ENCODE peak calls at places on chromosomes 11 and 22, in nine cellular contexts. K, O, D, Q, Y, U, I, X and F are unnamed samples. For H3K27me3, the result is how much of the 10 kb centered on the place peaks cover.

GRCh38 chr11:79160786-79161403 is 279.9 kb downstream of the TENM4 start:
- ATAC-seq in K (no peak), O (no peak), D (peak), Q (peak), Y (no peak), U (no peak), I (no peak), X (no peak), F (no peak)

GRCh38 chr22:26671317-26672059 is 14.1 kb downstream of the MIAT start:
- ATAC-seq in K (peak), O (no peak), D (no peak), Q (no peak), Y (no peak), U (no peak), I (peak), X (no peak), F (no peak)

GRCh38 chr11:58560842-58561241 is 14.8 kb downstream of the LPXN start:
- ATAC-seq in K (no peak), O (no peak), D (no peak), Q (no peak), Y (no peak), U (peak), I (no peak), X (no peak), F (no peak)

GRCh38 chr22:17483670-17484372 is 79.5 kb upstream of the SLC25A18 start:
- ATAC-seq in K (no peak), O (no peak), D (peak), Q (no peak), Y (peak), U (no peak), I (no peak), X (peak), F (no peak)

GRCh38 chr11:61281581-61282250 is 13.4 kb downstream of the VWCE start:
- ATAC-seq in K (no peak), O (peak), D (peak), Q (peak), Y (peak), U (peak), I (no peak), X (peak), F (peak)

GRCh38 chr22:40196628-40197027 is 18.9 kb downstream of the TNRC6B start:
- ATAC-seq in K (no peak), O (peak), D (peak), Q (no peak), Y (peak), U (no peak), I (peak), X (peak), F (peak)

GRCh38 chr11:38667359-38667758 is 2069.3 kb upstream of the RAG2 start:
- ATAC-seq in K (no peak), O (no peak), D (no peak), Q (no peak), Y (no peak), U (no peak), I (no peak), X (no peak), F (no peak)

GRCh38 chr11:71452354-71453020 is 516 bp upstream of the NADSYN1 start:
- ATAC-seq in K (peak), O (no peak), D (peak), Q (no peak), Y (peak), U (peak), I (peak), X (no peak), F (no peak)

GRCh38 chr11:75740681-75741080 is 23.0 kb downstream of the MOGAT2 start:
- ATAC-seq in K (no peak), O (no peak), D (no peak), Q (peak), Y (no peak), U (no peak), I (no peak), X (no peak), F (no peak)

GRCh38 chr11:67029146-67029545 is 6.2 kb downstream of the SYT12 start:
- ATAC-seq in K (no peak), O (no peak), D (no peak), Q (no peak), Y (no peak), U (no peak), I (no peak), X (no peak), F (no peak)

GRCh38 chr11:94183886-94184264 is 55.2 kb downstream of the PANX1 start:
- ATAC-seq in K (no peak), O (peak), D (peak), Q (peak), Y (peak), U (peak), I (no peak), X (peak), F (no peak)

GRCh38 chr22:37145415-37146385 is 4.0 kb downstream of the IL2RB start:
- ATAC-seq in K (no peak), O (no peak), D (peak), Q (no peak), Y (no peak), U (peak), I (no peak), X (no peak), F (no peak)

GRCh38 chr11:63821411-63821810 is 8.2 kb downstream of the SPINDOC start:
- ATAC-seq in K (no peak), O (no peak), D (no peak), Q (no peak), Y (no peak), U (no peak), I (no peak), X (no peak), F (no peak)

GRCh38 chr11:1531418-1531817 is 40.7 kb downstream of the DUSP8 start:
- ATAC-seq in K (no peak), O (no peak), D (peak), Q (no peak), Y (peak), U (no peak), I (no peak), X (no peak), F (no peak)

GRCh38 chr11:73265853-73266643 is 6.1 kb upstream of the P2RY6 start:
- ATAC-seq in K (no peak), O (no peak), D (no peak), Q (no peak), Y (peak), U (no peak), I (no peak), X (peak), F (no peak)

GRCh38 chr11:57530215-57530595 is 349 bp downstream of the TIMM10 start:
- ATAC-seq in K (no peak), O (no peak), D (peak), Q (peak), Y (peak), U (peak), I (no peak), X (peak), F (peak)

GRCh38 chr11:1171985-1172728 is 14.4 kb downstream of the MUC5AC start:
- ATAC-seq in K (no peak), O (no peak), D (no peak), Q (no peak), Y (no peak), U (no peak), I (no peak), X (no peak), F (no peak)

GRCh38 chr11:2741006-2741376 is 41.2 kb upstream of the KCNQ1OT1 start:
- ATAC-seq in K (no peak), O (no peak), D (no peak), Q (peak), Y (no peak), U (no peak), I (no peak), X (no peak), F (no peak)
- H3K27me3 ChIP-seq in K (under half), O (under half), D (under half), Q (under half), Y (under half), U (under half), I (under half), X (under half), F (under half)

GRCh38 chr11:17352925-17353227 is 1.3 kb downstream of the NCR3LG1 start:
- ATAC-seq in K (peak), O (peak), D (peak), Q (peak), Y (peak), U (peak), I (no peak), X (peak), F (peak)

GRCh38 chr11:17350455-17351170 is 987 bp upstream of the NCR3LG1 start:
- ATAC-seq in K (no peak), O (no peak), D (no peak), Q (no peak), Y (no peak), U (no peak), I (no peak), X (no peak), F (no peak)

GRCh38 chr11:17351171-17351509 is 460 bp upstream of the NCR3LG1 start:
- ATAC-seq in K (no peak), O (no peak), D (no peak), Q (no peak), Y (no peak), U (no peak), I (no peak), X (no peak), F (no peak)

GRCh38 chr11:17353228-17354021 is 1.8 kb downstream of the NCR3LG1 start:
- ATAC-seq in K (peak), O (peak), D (peak), Q (peak), Y (peak), U (peak), I (no peak), X (peak), F (peak)

GRCh38 chr11:17351510-17352176 is at the start of gene NCR3LG1:
- ATAC-seq in K (peak), O (peak), D (peak), Q (no peak), Y (peak), U (peak), I (peak), X (peak), F (peak)
- H3K27me3 ChIP-seq in K (under half), O (under half), D (under half), Q (under half), Y (under half), U (under half), I (under half), X (under half), F (under half)

DNA sequence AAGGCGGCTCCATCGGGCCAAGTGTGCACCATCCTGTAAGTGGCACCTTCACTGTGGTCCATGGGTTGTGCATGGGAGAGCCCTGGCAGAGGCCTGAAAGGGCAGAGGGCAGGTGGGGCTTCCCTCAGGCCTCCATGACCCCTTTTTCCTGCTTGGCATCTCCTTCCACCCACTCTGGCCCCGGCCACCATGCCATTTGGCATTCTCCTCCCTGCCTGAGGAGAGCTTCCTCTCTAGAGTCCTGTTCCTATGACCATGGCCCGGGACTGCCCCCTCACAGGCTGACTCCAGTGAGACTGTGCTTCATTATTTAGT is 4.9 kb downstream of the OTOG start:
- ATAC-seq in K (no peak), O (no peak), D (no peak), Q (no peak), Y (no peak), U (no peak), I (no peak), X (no peak), F (no peak)
- H3K27me3 ChIP-seq in K (under half), O (under half), D (under half), Q (under half), Y (under half), U (under half), I (under half), X (under half), F (half or more)

DNA sequence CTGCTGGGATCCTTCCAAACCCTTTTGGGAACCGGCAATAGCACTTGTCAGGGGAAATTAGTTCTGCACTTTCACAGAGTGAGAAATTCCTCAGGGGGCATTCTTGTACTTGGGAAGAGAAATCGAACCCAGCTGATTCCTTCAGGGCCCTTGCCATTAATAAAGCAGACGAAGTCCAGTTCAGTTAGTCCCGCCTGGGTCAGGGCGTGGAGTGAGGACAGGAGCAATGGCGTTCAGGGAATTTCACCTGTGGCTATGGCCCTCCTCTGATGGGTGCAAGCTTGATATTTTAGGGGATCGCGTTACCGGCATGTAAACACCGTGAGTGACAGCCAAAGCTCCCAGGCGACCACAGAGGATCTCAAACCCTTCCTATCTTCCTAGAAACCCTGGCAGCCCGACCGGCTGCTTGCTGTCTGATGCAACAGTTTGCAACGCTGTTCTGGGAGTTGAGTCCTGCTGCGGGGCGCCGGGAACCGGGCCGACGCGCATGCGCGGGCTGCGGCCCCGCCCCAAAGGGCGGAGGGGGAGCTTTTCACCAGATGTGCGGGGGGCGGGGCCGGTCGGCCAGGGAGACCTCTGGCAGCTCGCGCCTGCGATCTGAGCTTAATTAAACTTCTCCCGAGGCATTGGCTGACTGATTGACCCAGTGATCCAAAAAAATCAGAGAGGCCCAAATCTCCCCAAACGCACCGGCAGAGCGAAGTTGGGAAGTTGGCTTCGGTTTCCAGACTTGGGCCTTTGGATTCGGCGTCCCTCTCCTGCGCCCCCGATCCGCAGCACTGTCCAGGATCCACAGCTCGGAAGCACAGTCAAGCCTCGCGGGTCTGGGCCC is 34.3 kb upstream of the CREB3L1 start:
- ATAC-seq in K (peak), O (peak), D (peak), Q (peak), Y (peak), U (peak), I (peak), X (peak), F (peak)
- H3K27me3 ChIP-seq in K (under half), O (under half), D (under half), Q (under half), Y (under half), U (under half), I (under half), X (under half), F (under half)